ENCODE peak calls at places on chromosomes 2 and 18, in four cellular contexts. V is pancreas, C is HCT116, G is PC-9. R is an unnamed sample.
A peak's percentile ranks its signal among the peaks of the same experiment; 100 is the strongest.

GRCh38 chr2:72828840-72829507 is 3.1 kb upstream of the EXOC6B start:
- DNase-seq in V (no peak), G (peak; percentile 49), C (no peak), R (peak; percentile 49)

GRCh38 chr2:206783718-206784117 is 18.3 kb downstream of the FASTKD2 start:
- DNase-seq in V (no peak), C (no peak), G (no peak), R (no peak)

GRCh38 chr2:103902347-103902746 is 951.6 kb upstream of the POU3F3 start:
- DNase-seq in V (no peak), G (no peak), C (no peak), R (no peak)

GRCh38 chr18:45110577-45111506 is 430.2 kb downstream of the SETBP1 start:
- DNase-seq in V (no peak), C (no peak), G (no peak), R (peak; percentile 11)

GRCh38 chr2:121502246-121502645 is 28.4 kb upstream of the RNU4ATAC start:
- DNase-seq in C (no peak), V (no peak), G (no peak), R (peak; percentile 91)

GRCh38 chr2:15472133-15472532 is 89.0 kb downstream of the NBAS start:
- DNase-seq in G (peak; percentile 40), V (no peak), C (no peak), R (peak; percentile 17)

GRCh38 chr2:175844169-175844568 is 157.9 kb downstream of the LNPK start:
- DNase-seq in C (peak; percentile 8), V (no peak), G (peak; percentile 73), R (peak; percentile 91)

GRCh38 chr2:79741044-79741443 is 228.2 kb downstream of the CTNNA2 start:
- DNase-seq in G (no peak), C (no peak), V (no peak), R (no peak)

GRCh38 chr2:210299974-210300373 is 15.0 kb downstream of the MYL1 start:
- DNase-seq in V (no peak), C (no peak), G (no peak), R (no peak)

GRCh38 chr2:130875935-130876334 is 39.2 kb downstream of the ARHGEF4 start:
- DNase-seq in G (no peak), V (no peak), C (no peak), R (no peak)

GRCh38 chr18:48321121-48321520 is 88.1 kb downstream of the ZBTB7C start:
- DNase-seq in C (no peak), G (no peak), V (no peak), R (no peak)

GRCh38 chr2:162342841-162343240 is 1.1 kb upstream of the GCA start:
- DNase-seq in C (no peak), V (no peak), G (no peak), R (no peak)

GRCh38 chr2:73830871-73831401 is 2.2 kb downstream of the STAMBP start:
- DNase-seq in G (peak; percentile 73), C (no peak), V (no peak), R (peak; percentile 99)

GRCh38 chr2:241036964-241037421 is 38.6 kb downstream of the SNED1 start:
- DNase-seq in C (no peak), V (peak; percentile 78), G (no peak), R (no peak)

GRCh38 chr2:78020500-78020899 is 498.3 kb upstream of the LRRTM4 start:
- DNase-seq in C (no peak), V (no peak), G (no peak), R (no peak)

GRCh38 chr2:110827518-110827917 is 95.1 kb downstream of the ACOXL start:
- DNase-seq in V (no peak), G (no peak), C (no peak), R (no peak)

GRCh38 chr2:238653436-238654109 is 194.3 kb upstream of the TWIST2 start:
- DNase-seq in G (peak; percentile 42), C (no peak), V (no peak), R (no peak)

GRCh38 chr2:151713291-151713903 is 20.9 kb downstream of the NEB start:
- DNase-seq in V (no peak), C (no peak), G (no peak), R (no peak)

GRCh38 chr2:145040433-145040832 is 520.5 kb upstream of the ZEB2 start:
- DNase-seq in G (no peak), V (no peak), C (no peak), R (no peak)

GRCh38 chr2:82837588-82838304 is 1621.3 kb downstream of the SUCLG1 start:
- DNase-seq in V (no peak), G (no peak), C (peak; percentile 13), R (peak; percentile 85)

GRCh38 chr2:169426069-169426663 is 53.1 kb upstream of the BBS5 start:
- DNase-seq in G (no peak), V (no peak), C (no peak), R (no peak)

GRCh38 chr2:213980883-213981282 is 430.0 kb upstream of the VWC2L start:
- DNase-seq in V (no peak), C (no peak), G (no peak), R (peak; percentile 15)

GRCh38 chr2:88172882-88173281 is 2.7 kb downstream of the THNSL2 start:
- DNase-seq in G (no peak), V (no peak), C (no peak), R (no peak)

GRCh38 chr18:43383031-43383430 is 105.7 kb upstream of the SYT4 start:
- DNase-seq in C (no peak), G (no peak), V (no peak), R (no peak)

GRCh38 chr2:204533629-204534370 is 11.5 kb upstream of the PARD3B start:
- DNase-seq in V (no peak), G (peak; percentile 87), C (no peak), R (peak; percentile 89)

GRCh38 chr2:41775381-41776025 is 272.3 kb upstream of the PKDCC start:
- DNase-seq in V (no peak), C (no peak), G (no peak), R (no peak)

GRCh38 chr18:45518770-45519169 is 96.5 kb upstream of the SLC14A2 start:
- DNase-seq in G (no peak), C (no peak), V (no peak), R (no peak)

GRCh38 chr2:151156431-151156830 is 105.2 kb downstream of the RBM43 start:
- DNase-seq in C (no peak), V (no peak), G (no peak), R (no peak)

GRCh38 chr2:13401312-13401711 is 684.6 kb downstream of the TRIB2 start:
- DNase-seq in G (no peak), V (no peak), C (no peak), R (no peak)

GRCh38 chr2:9779572-9780264 is 63.6 kb upstream of the TAF1B start:
- DNase-seq in C (no peak), G (no peak), V (no peak), R (no peak)

GRCh38 chr2:73265298-73266060 is 18.8 kb downstream of the FBXO41 start:
- DNase-seq in V (peak; percentile 67), C (no peak), G (no peak), R (no peak)

GRCh38 chr2:121212661-121213325 is 72.2 kb downstream of the TFCP2L1 start:
- DNase-seq in V (peak; percentile 55), C (no peak), G (no peak), R (no peak)

GRCh38 chr2:108423067-108423466 is 25.9 kb upstream of the GCC2 start:
- DNase-seq in C (no peak), G (no peak), V (no peak), R (no peak)

GRCh38 chr2:108428286-108429009 is 20.6 kb upstream of the GCC2 start:
- DNase-seq in V (no peak), G (no peak), C (no peak), R (no peak)

GRCh38 chr2:108418416-108418815 is 30.6 kb upstream of the GCC2 start:
- DNase-seq in V (no peak), G (no peak), C (no peak), R (no peak)

GRCh38 chr2:108423502-108424251 is 25.3 kb upstream of the GCC2 start:
- DNase-seq in V (no peak), C (no peak), G (no peak), R (no peak)
- H3K4me3 ChIP-seq in V (no peak overlapping the region), C (no peak overlapping the region), G (no peak overlapping the region), R (no peak overlapping the region)

DNA sequence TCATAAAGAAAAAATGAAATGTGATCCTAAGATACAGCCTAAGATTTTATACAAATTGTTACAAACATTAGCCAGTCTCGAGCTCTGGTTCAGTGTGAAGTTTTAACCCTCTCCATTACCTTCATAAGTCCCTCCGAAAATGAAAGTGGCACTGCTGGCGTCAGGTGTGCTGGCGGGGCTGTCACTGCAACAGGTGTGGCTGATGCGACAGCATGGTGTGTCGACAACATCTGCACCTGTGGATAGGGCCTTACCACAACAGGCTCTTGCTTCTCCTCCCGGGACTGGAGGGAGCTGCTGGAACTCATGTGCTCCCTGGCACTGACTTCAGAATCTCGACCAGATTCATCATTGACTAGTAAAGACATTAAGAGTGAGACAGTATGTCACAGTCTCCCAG is 10.3 kb downstream of the SAP130 start:
- DNase-seq in V (no peak), C (no peak), G (no peak), R (no peak)
- H3K36me3 ChIP-seq in V (peaks cover 20% of the 10 kb centered on the region), C (peaks cover 29% of the 10 kb centered on the region), G (peaks cover 47% of the 10 kb centered on the region), R (peaks cover 14% of the 10 kb centered on the region)

DNA sequence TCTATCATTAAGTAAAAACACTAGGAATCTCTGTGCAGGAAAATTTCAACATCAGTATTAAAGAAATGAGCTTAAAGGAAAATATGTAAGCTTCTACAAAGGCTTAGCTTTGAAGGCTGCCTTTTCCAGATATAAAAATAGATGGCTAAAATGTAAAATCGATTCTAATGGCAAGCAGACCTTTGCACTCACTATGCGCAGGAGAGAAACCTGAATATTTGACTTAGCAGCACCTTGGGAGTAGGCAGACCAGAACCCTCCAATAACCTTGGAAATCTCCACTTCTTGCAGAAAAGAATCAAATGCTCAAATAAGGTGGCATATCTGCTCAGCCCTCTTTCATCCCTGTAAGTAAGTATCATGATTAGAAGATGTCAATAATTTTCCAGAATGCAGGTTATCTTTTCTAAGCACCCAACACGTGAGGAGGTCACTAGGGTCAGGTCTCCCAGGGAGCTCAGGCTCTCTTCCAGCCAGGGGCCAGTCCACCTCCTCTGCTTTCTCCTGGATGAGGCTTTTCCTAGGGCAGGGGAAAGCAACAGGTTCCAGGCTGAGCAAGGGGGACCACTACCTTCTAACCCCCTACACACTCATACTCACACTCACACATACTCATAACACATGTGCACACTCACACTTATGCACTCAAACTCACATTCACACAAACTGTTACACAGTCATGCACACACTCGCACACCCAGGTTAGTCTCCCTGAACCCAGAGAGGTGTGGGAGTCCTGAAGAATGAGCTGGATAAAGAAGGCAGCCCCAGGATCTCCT is 3.8 kb downstream of the PIEZO2 start:
- DNase-seq in C (no peak), G (no peak), V (no peak), R (no peak)
- H3K27me3 ChIP-seq in C (peaks cover 9% of the 10 kb centered on the region), G (peaks cover 70% of the 10 kb centered on the region), V (no peaks in the 10 kb centered on the region), R (peaks cover 5% of the 10 kb centered on the region)

GRCh38 chr2:68169308-68169707 is 11.6 kb downstream of the PNO1 start:
- DNase-seq in V (no peak), C (no peak), G (no peak), R (no peak)
- H3K4me3 ChIP-seq in V (no peak overlapping the region), C (no peak overlapping the region), G (no peak overlapping the region), R (no peak overlapping the region)